ENCODE peak calls at places on chromosomes 5 and 9, in eight cellular contexts. A is right lobe of liver; D is effector memory CD8-positive, alpha-beta T cell; F is CD4-positive, CD25-positive, alpha-beta regulatory T cell; U is central memory CD8-positive, alpha-beta T cell; R is activated CD8-positive, alpha-beta T cell treated with anti-CD3 and anti-CD28 coated beads for 36 hours; H is left colon; X is stimulated activated naive CD8-positive, alpha-beta T cell treated with anti-CD3 and anti-CD28 coated beads, Interleukin-15, amount 100 ng/mL, for 72 hours. C is an unnamed sample.

GRCh38 chr9:92483896-92484545 is 1.7 kb upstream of the ASPN start:
- ATAC-seq in U (no peak), F (no peak), X (no peak), D (no peak), R (no peak), A (no peak), H (no peak), C (no peak)

GRCh38 chr5:169788168-169788567 is 151.1 kb downstream of the DOCK2 start:
- ATAC-seq in U (no peak), X (no peak), R (no peak), F (no peak), A (no peak), H (no peak), D (no peak), C (no peak)

GRCh38 chr9:97388721-97389238 is 23.1 kb upstream of the TDRD7 start:
- ATAC-seq in U (peak; percentile 42), A (no peak), H (no peak), R (peak; percentile 89), F (peak; percentile 29), D (peak; percentile 67), X (peak; percentile 92), C (no peak)

GRCh38 chr9:108787664-108788048 is 68.1 kb downstream of the ACTL7B start:
- ATAC-seq in R (no peak), H (no peak), D (no peak), U (no peak), F (no peak), A (no peak), X (no peak), C (peak; percentile 52)

GRCh38 chr9:92696619-92697018 is 26.7 kb upstream of the IPPK start:
- ATAC-seq in A (no peak), X (no peak), R (no peak), F (no peak), H (no peak), U (no peak), D (no peak), C (no peak)

GRCh38 chr5:61896811-61897210 is 409.2 kb upstream of the KIF2A start:
- ATAC-seq in F (no peak), A (no peak), D (no peak), H (no peak), R (no peak), X (no peak), U (no peak), C (no peak)

GRCh38 chr5:96017951-96018350 is 56.3 kb upstream of the ELL2 start:
- ATAC-seq in R (no peak), H (no peak), X (no peak), A (no peak), U (no peak), D (no peak), F (no peak), C (no peak)

GRCh38 chr5:158234323-158235158 is 375.6 kb upstream of the CLINT1 start:
- ATAC-seq in U (no peak), D (no peak), A (peak; percentile 28), X (peak; percentile 80), R (peak; percentile 73), H (no peak), F (no peak), C (no peak)

GRCh38 chr5:34523382-34523716 is 132.8 kb upstream of the RAI14 start:
- ATAC-seq in D (no peak), F (no peak), H (no peak), X (no peak), U (no peak), R (no peak), A (no peak), C (no peak)

GRCh38 chr9:134344821-134345310 is 18.6 kb downstream of the RXRA start:
- ATAC-seq in U (no peak), A (no peak), R (no peak), F (no peak), X (no peak), H (no peak), D (no peak), C (no peak)

GRCh38 chr9:38060688-38061087 is 8.3 kb downstream of the SHB start:
- ATAC-seq in U (no peak), A (peak; percentile 42), X (no peak), D (no peak), R (no peak), F (no peak), H (no peak), C (no peak)

GRCh38 chr9:136050706-136051567 is 44.2 kb downstream of the NACC2 start:
- ATAC-seq in X (peak; percentile 5), A (no peak), F (no peak), D (no peak), H (no peak), U (no peak), R (no peak), C (no peak)

GRCh38 chr9:107768224-107768623 is 278.7 kb upstream of the KLF4 start:
- ATAC-seq in H (no peak), R (no peak), U (no peak), X (no peak), D (no peak), A (peak; percentile 43), F (no peak), C (peak; percentile 64)

GRCh38 chr9:68705636-68706578 is 867 bp downstream of the PIP5K1B start:
- ATAC-seq in R (no peak), H (peak; percentile 45), U (peak; percentile 19), A (peak; percentile 23), X (peak; percentile 33), F (no peak), D (no peak), C (peak; percentile 17)

GRCh38 chr9:101366038-101366756 is 18.6 kb downstream of the BAAT start:
- ATAC-seq in D (no peak), R (no peak), F (no peak), H (no peak), A (peak; percentile 31), X (no peak), U (no peak), C (no peak)

GRCh38 chr5:134845335-134845851 is 375 bp upstream of the C5orf24 start:
- ATAC-seq in R (no peak), F (no peak), A (peak; percentile 6), D (no peak), X (no peak), U (no peak), H (peak; percentile 34), C (peak; percentile 8)

GRCh38 chr5:11903614-11904269 is 504 bp downstream of the CTNND2 start:
- ATAC-seq in H (peak; percentile 38), R (peak; percentile 34), A (peak; percentile 76), F (no peak), X (peak; percentile 56), D (peak; percentile 12), U (no peak), C (no peak)

GRCh38 chr5:181114844-181115778 is 15.9 kb downstream of the OR2V1 start:
- ATAC-seq in X (peak; percentile 76), R (no peak), A (no peak), H (no peak), U (no peak), D (no peak), F (no peak), C (peak; percentile 13)

GRCh38 chr9:103990311-103990710 is 103.8 kb upstream of the SMC2 start:
- ATAC-seq in U (no peak), X (no peak), R (no peak), F (no peak), A (no peak), H (no peak), D (no peak), C (no peak)

GRCh38 chr9:28610339-28610738 is 1037.1 kb upstream of the C9orf72 start:
- ATAC-seq in D (no peak), X (no peak), R (no peak), F (no peak), A (no peak), U (no peak), H (no peak), C (no peak)

GRCh38 chr5:4553968-4554367 is 586.2 kb upstream of the ADAMTS16 start:
- ATAC-seq in R (no peak), H (no peak), A (no peak), F (no peak), X (no peak), U (no peak), D (no peak), C (no peak)

GRCh38 chr9:16901589-16901988 is 31.1 kb upstream of the BNC2 start:
- ATAC-seq in U (no peak), H (no peak), F (no peak), D (no peak), R (no peak), X (no peak), A (no peak), C (no peak)

GRCh38 chr5:663436-664342 is 29.5 kb downstream of the TPPP start:
- ATAC-seq in H (peak; percentile 94), X (no peak), U (no peak), R (no peak), D (no peak), A (peak; percentile 31), F (no peak), C (peak; percentile 78)

GRCh38 chr9:33132249-33132772 is 34.8 kb downstream of the B4GALT1 start:
- ATAC-seq in A (peak; percentile 8), R (no peak), X (no peak), D (no peak), U (no peak), F (no peak), H (no peak), C (no peak)

GRCh38 chr5:172751761-172752510 is 19.1 kb downstream of the DUSP1 start:
- ATAC-seq in H (no peak), A (no peak), F (no peak), R (no peak), D (no peak), X (no peak), U (no peak), C (no peak)

GRCh38 chr9:98066235-98066634 is 9.7 kb downstream of the NANS start:
- ATAC-seq in D (no peak), H (no peak), U (no peak), A (peak; percentile 95), R (no peak), F (no peak), X (no peak), C (no peak)

GRCh38 chr9:19224563-19224962 is 5.9 kb upstream of the DENND4C start:
- ATAC-seq in U (no peak), H (no peak), A (no peak), X (no peak), D (no peak), R (no peak), F (no peak), C (no peak)

GRCh38 chr9:113503131-113503541 is 39.6 kb downstream of the RGS3 start:
- ATAC-seq in R (no peak), X (no peak), D (no peak), U (no peak), H (no peak), A (no peak), F (no peak), C (peak; percentile 38)

GRCh38 chr9:137544176-137544755 is 5.9 kb downstream of the PNPLA7 start:
- ATAC-seq in X (peak; percentile 31), U (no peak), D (no peak), R (peak; percentile 61), A (no peak), F (no peak), H (no peak), C (peak; percentile 14)

GRCh38 chr9:113771199-113771598 is 104.9 kb upstream of the ZNF618 start:
- ATAC-seq in H (no peak), U (no peak), A (no peak), X (no peak), R (no peak), D (no peak), F (no peak), C (no peak)

GRCh38 chr5:147522435-147522834 is 12.6 kb upstream of the DPYSL3 start:
- ATAC-seq in D (no peak), R (no peak), F (no peak), X (no peak), H (no peak), U (no peak), A (no peak), C (no peak)

GRCh38 chr5:56246769-56247168 is 13.6 kb upstream of the ANKRD55 start:
- ATAC-seq in F (no peak), D (no peak), U (no peak), H (no peak), X (no peak), R (no peak), A (no peak), C (no peak)

GRCh38 chr5:88683506-88684135 is 199.4 kb downstream of the MEF2C start:
- ATAC-seq in A (peak; percentile 28), R (peak; percentile 57), D (peak; percentile 43), F (no peak), U (peak; percentile 24), H (peak; percentile 28), X (peak; percentile 66), C (no peak)